ENCODE peak calls at places on chromosomes 16 and 17, in nine cellular contexts. N is ELR; Z is epithelial cell of esophagus; H is sciatic nerve; G is activated CD4-positive, alpha-beta memory T cell treated with anti-CD3 and anti-CD28 coated beads for 36 hours; V is SHP77; A is activated CD4-positive, alpha-beta T cell treated with anti-CD3 and anti-CD28 coated beads, Interleukin-2, amount 50 U/mL, for 1 hour; D is stromal cell of bone marrow; W is CD4-positive, alpha-beta T cell. P is an unnamed sample.

GRCh38 chr17:72764632-72765041 is 327.9 kb downstream of the SLC39A11 start:
- DNase-seq in N (peak), Z (peak), H (no peak), G (no peak), V (no peak), A (no peak), D (peak), W (no peak), P (no peak)

GRCh38 chr16:24013733-24014645 is 178.2 kb downstream of the PRKCB start:
- DNase-seq in N (no peak), Z (no peak), H (no peak), G (peak), V (no peak), A (peak), D (no peak), W (peak), P (no peak)

GRCh38 chr16:80993293-80993691 is 13.4 kb downstream of the CMC2 start:
- DNase-seq in N (peak), Z (peak), H (no peak), G (no peak), V (no peak), A (no peak), D (peak), W (no peak), P (peak)

GRCh38 chr17:82230627-82231311 is 1.9 kb downstream of the SLC16A3 start:
- DNase-seq in N (peak), Z (peak), H (peak), G (peak), V (no peak), A (peak), D (peak), W (no peak), P (no peak)

GRCh38 chr16:80708823-80709222 is 95.6 kb downstream of the CDYL2 start:
- DNase-seq in N (no peak), Z (no peak), H (no peak), G (no peak), V (no peak), A (no peak), D (no peak), W (no peak), P (no peak)

GRCh38 chr17:53032861-53033271 is 789.9 kb upstream of the KIF2B start:
- DNase-seq in N (peak), Z (peak), H (no peak), G (no peak), V (peak), A (no peak), D (no peak), W (no peak), P (no peak)

GRCh38 chr16:9311303-9311954 is 220.0 kb downstream of the HAPSTR1 start:
- DNase-seq in N (no peak), Z (peak), H (no peak), G (no peak), V (no peak), A (no peak), D (no peak), W (no peak), P (no peak)

GRCh38 chr17:62916684-62917571 is 49.1 kb upstream of the TANC2 start:
- DNase-seq in N (no peak), Z (no peak), H (no peak), G (no peak), V (no peak), A (no peak), D (no peak), W (no peak), P (no peak)

GRCh38 chr17:81309140-81309858 is 14.2 kb upstream of the SLC38A10 start:
- DNase-seq in N (peak), Z (peak), H (peak), G (peak), V (peak), A (peak), D (peak), W (no peak), P (no peak)

GRCh38 chr17:43226393-43226792 is 2.0 kb downstream of the CCDC200 start:
- DNase-seq in N (no peak), Z (no peak), H (no peak), G (no peak), V (no peak), A (no peak), D (no peak), W (no peak), P (no peak)

GRCh38 chr16:86343733-86344585 is 166.4 kb upstream of the FOXF1 start:
- DNase-seq in N (peak), Z (no peak), H (no peak), G (no peak), V (no peak), A (no peak), D (no peak), W (no peak), P (no peak)

P was measured in BJ.